ENCODE peak calls at places on chromosomes 6 and 20, in nine cellular contexts. One of them, this sample, is unnamed.
A peak's percentile ranks its signal among the peaks of the same experiment; 100 is the strongest.

GRCh38 chr20:57458400-57459160 is 66.4 kb downstream of the CTCFL start:
- DNase-seq in A549: no peak
- DNase-seq in NB4: peak; percentile 46
- DNase-seq in endothelial cell: no peak
- DNase-seq in astrocyte of the spinal cord: no peak
- DNase-seq in CD8-positive, alpha-beta T cell: no peak
- DNase-seq in PC-3: no peak
- DNase-seq in dorsolateral prefrontal cortex: peak; percentile 52
- DNase-seq in upper lobe of right lung: no peak
- DNase-seq in this sample: no peak

GRCh38 chr6:105545947-105546710 is 143.2 kb upstream of the PREP start:
- DNase-seq in A549: peak; percentile 13
- DNase-seq in NB4: no peak
- DNase-seq in CD8-positive, alpha-beta T cell: no peak
- DNase-seq in endothelial cell: no peak
- DNase-seq in astrocyte of the spinal cord: no peak
- DNase-seq in PC-3: peak; percentile 48
- DNase-seq in upper lobe of right lung: no peak
- DNase-seq in dorsolateral prefrontal cortex: no peak
- DNase-seq in this sample: no peak

GRCh38 chr6:170124836-170125235 is 166.0 kb downstream of the DLL1 start:
- DNase-seq in dorsolateral prefrontal cortex: no peak
- DNase-seq in astrocyte of the spinal cord: no peak
- DNase-seq in endothelial cell: no peak
- DNase-seq in NB4: no peak
- DNase-seq in A549: no peak
- DNase-seq in CD8-positive, alpha-beta T cell: no peak
- DNase-seq in PC-3: peak; percentile 53
- DNase-seq in upper lobe of right lung: peak; percentile 74
- DNase-seq in this sample: peak; percentile 37

GRCh38 chr20:31587545-31588389 is 17.3 kb upstream of the ID1 start:
- DNase-seq in A549: no peak
- DNase-seq in NB4: peak; percentile 54
- DNase-seq in astrocyte of the spinal cord: no peak
- DNase-seq in PC-3: no peak
- DNase-seq in CD8-positive, alpha-beta T cell: no peak
- DNase-seq in endothelial cell: no peak
- DNase-seq in upper lobe of right lung: peak; percentile 74
- DNase-seq in dorsolateral prefrontal cortex: no peak
- DNase-seq in this sample: no peak

GRCh38 chr20:51400051-51400926 is 142.2 kb downstream of the NFATC2 start:
- DNase-seq in upper lobe of right lung: peak; percentile 56
- DNase-seq in CD8-positive, alpha-beta T cell: peak; percentile 29
- DNase-seq in A549: no peak
- DNase-seq in endothelial cell: no peak
- DNase-seq in NB4: no peak
- DNase-seq in dorsolateral prefrontal cortex: no peak
- DNase-seq in astrocyte of the spinal cord: no peak
- DNase-seq in PC-3: no peak
- DNase-seq in this sample: no peak

GRCh38 chr6:34235605-34236422 is 859 bp upstream of the HMGA1 start:
- DNase-seq in dorsolateral prefrontal cortex: peak; percentile 24
- DNase-seq in NB4: peak; percentile 40
- DNase-seq in CD8-positive, alpha-beta T cell: peak; percentile 43
- DNase-seq in A549: peak; percentile 58
- DNase-seq in PC-3: peak; percentile 95
- DNase-seq in endothelial cell: no peak
- DNase-seq in upper lobe of right lung: peak; percentile 85
- DNase-seq in astrocyte of the spinal cord: peak; percentile 79
- DNase-seq in this sample: peak; percentile 80

GRCh38 chr20:63602321-63602720 is 24.6 kb downstream of the GMEB2 start:
- DNase-seq in A549: no peak
- DNase-seq in PC-3: no peak
- DNase-seq in astrocyte of the spinal cord: no peak
- DNase-seq in NB4: no peak
- DNase-seq in endothelial cell: no peak
- DNase-seq in CD8-positive, alpha-beta T cell: no peak
- DNase-seq in upper lobe of right lung: no peak
- DNase-seq in dorsolateral prefrontal cortex: no peak
- DNase-seq in this sample: no peak

GRCh38 chr6:43273707-43274106 is 24.4 kb upstream of the SLC22A7 start:
- DNase-seq in endothelial cell: no peak
- DNase-seq in dorsolateral prefrontal cortex: no peak
- DNase-seq in upper lobe of right lung: no peak
- DNase-seq in astrocyte of the spinal cord: no peak
- DNase-seq in PC-3: no peak
- DNase-seq in NB4: no peak
- DNase-seq in A549: no peak
- DNase-seq in CD8-positive, alpha-beta T cell: no peak
- DNase-seq in this sample: no peak

GRCh38 chr6:128352331-128352730 is 168.1 kb downstream of the PTPRK start:
- DNase-seq in PC-3: no peak
- DNase-seq in A549: no peak
- DNase-seq in upper lobe of right lung: no peak
- DNase-seq in astrocyte of the spinal cord: no peak
- DNase-seq in NB4: no peak
- DNase-seq in dorsolateral prefrontal cortex: no peak
- DNase-seq in endothelial cell: no peak
- DNase-seq in CD8-positive, alpha-beta T cell: no peak
- DNase-seq in this sample: no peak

GRCh38 chr6:112357801-112358200 is 10.7 kb downstream of the RFPL4B start:
- DNase-seq in upper lobe of right lung: no peak
- DNase-seq in NB4: no peak
- DNase-seq in CD8-positive, alpha-beta T cell: no peak
- DNase-seq in A549: no peak
- DNase-seq in dorsolateral prefrontal cortex: no peak
- DNase-seq in astrocyte of the spinal cord: no peak
- DNase-seq in PC-3: peak; percentile 46
- DNase-seq in endothelial cell: no peak
- DNase-seq in this sample: no peak

GRCh38 chr20:24996449-24997195 is 4.1 kb upstream of the APMAP start:
- DNase-seq in CD8-positive, alpha-beta T cell: no peak
- DNase-seq in endothelial cell: no peak
- DNase-seq in astrocyte of the spinal cord: no peak
- DNase-seq in upper lobe of right lung: no peak
- DNase-seq in A549: no peak
- DNase-seq in dorsolateral prefrontal cortex: peak; percentile 10
- DNase-seq in PC-3: no peak
- DNase-seq in NB4: no peak
- DNase-seq in this sample: no peak

GRCh38 chr20:51428451-51429143 is 113.9 kb downstream of the NFATC2 start:
- DNase-seq in PC-3: no peak
- DNase-seq in upper lobe of right lung: peak; percentile 74
- DNase-seq in dorsolateral prefrontal cortex: no peak
- DNase-seq in A549: no peak
- DNase-seq in endothelial cell: peak; percentile 20
- DNase-seq in astrocyte of the spinal cord: peak; percentile 28
- DNase-seq in NB4: no peak
- DNase-seq in CD8-positive, alpha-beta T cell: no peak
- DNase-seq in this sample: peak; percentile 72

GRCh38 chr20:2402271-2402980 is 21.7 kb downstream of the TGM6 start:
- DNase-seq in astrocyte of the spinal cord: peak; percentile 43
- DNase-seq in endothelial cell: no peak
- DNase-seq in PC-3: peak; percentile 66
- DNase-seq in upper lobe of right lung: no peak
- DNase-seq in dorsolateral prefrontal cortex: no peak
- DNase-seq in CD8-positive, alpha-beta T cell: no peak
- DNase-seq in A549: peak; percentile 58
- DNase-seq in NB4: peak; percentile 39
- DNase-seq in this sample: no peak

GRCh38 chr6:11772109-11772830 is 6.3 kb downstream of the ADTRP start:
- DNase-seq in dorsolateral prefrontal cortex: no peak
- DNase-seq in PC-3: peak; percentile 95
- DNase-seq in NB4: peak; percentile 75
- DNase-seq in CD8-positive, alpha-beta T cell: no peak
- DNase-seq in endothelial cell: no peak
- DNase-seq in A549: peak; percentile 64
- DNase-seq in upper lobe of right lung: no peak
- DNase-seq in astrocyte of the spinal cord: peak; percentile 97
- DNase-seq in this sample: no peak
- TF ChIP-seq CTCF in dorsolateral prefrontal cortex: no peak
- TF ChIP-seq CTCF in PC-3: no peak
- TF ChIP-seq CTCF in NB4: no peak
- TF ChIP-seq CTCF in CD8-positive, alpha-beta T cell: no peak
- TF ChIP-seq CTCF in endothelial cell: no peak
- TF ChIP-seq CTCF in A549: no peak
- TF ChIP-seq CTCF in upper lobe of right lung: no peak
- TF ChIP-seq CTCF in astrocyte of the spinal cord: no peak
- TF ChIP-seq CTCF in this sample: no peak

GRCh38 chr20:40702504-40702903 is 13.5 kb upstream of the MAFB start:
- DNase-seq in A549: no peak
- DNase-seq in dorsolateral prefrontal cortex: no peak
- DNase-seq in endothelial cell: no peak
- DNase-seq in NB4: no peak
- DNase-seq in PC-3: peak; percentile 24
- DNase-seq in upper lobe of right lung: no peak
- DNase-seq in astrocyte of the spinal cord: no peak
- DNase-seq in CD8-positive, alpha-beta T cell: no peak
- DNase-seq in this sample: no peak
- TF ChIP-seq CTCF in A549: no peak
- TF ChIP-seq CTCF in dorsolateral prefrontal cortex: no peak
- TF ChIP-seq CTCF in endothelial cell: no peak
- TF ChIP-seq CTCF in NB4: peak; percentile 60
- TF ChIP-seq CTCF in PC-3: peak; percentile 61
- TF ChIP-seq CTCF in upper lobe of right lung: no peak
- TF ChIP-seq CTCF in astrocyte of the spinal cord: peak; percentile 19
- TF ChIP-seq CTCF in CD8-positive, alpha-beta T cell: no peak
- TF ChIP-seq CTCF in this sample: no peak

GRCh38 chr20:8033447-8033846 is 13.9 kb upstream of the TMX4 start:
- DNase-seq in endothelial cell: no peak
- DNase-seq in PC-3: no peak
- DNase-seq in A549: no peak
- DNase-seq in astrocyte of the spinal cord: no peak
- DNase-seq in NB4: no peak
- DNase-seq in CD8-positive, alpha-beta T cell: no peak
- DNase-seq in dorsolateral prefrontal cortex: no peak
- DNase-seq in upper lobe of right lung: peak; percentile 73
- DNase-seq in this sample: no peak

GRCh38 chr20:8043687-8044278 is 24.2 kb upstream of the TMX4 start:
- DNase-seq in astrocyte of the spinal cord: peak; percentile 55
- DNase-seq in A549: peak; percentile 71
- DNase-seq in CD8-positive, alpha-beta T cell: no peak
- DNase-seq in NB4: peak; percentile 67
- DNase-seq in endothelial cell: peak; percentile 43
- DNase-seq in dorsolateral prefrontal cortex: no peak
- DNase-seq in PC-3: peak; percentile 88
- DNase-seq in upper lobe of right lung: no peak
- DNase-seq in this sample: no peak

GRCh38 chr20:8036771-8037170 is 17.2 kb upstream of the TMX4 start:
- DNase-seq in A549: no peak
- DNase-seq in endothelial cell: no peak
- DNase-seq in upper lobe of right lung: no peak
- DNase-seq in astrocyte of the spinal cord: no peak
- DNase-seq in dorsolateral prefrontal cortex: no peak
- DNase-seq in PC-3: no peak
- DNase-seq in NB4: no peak
- DNase-seq in CD8-positive, alpha-beta T cell: no peak
- DNase-seq in this sample: no peak

DNA sequence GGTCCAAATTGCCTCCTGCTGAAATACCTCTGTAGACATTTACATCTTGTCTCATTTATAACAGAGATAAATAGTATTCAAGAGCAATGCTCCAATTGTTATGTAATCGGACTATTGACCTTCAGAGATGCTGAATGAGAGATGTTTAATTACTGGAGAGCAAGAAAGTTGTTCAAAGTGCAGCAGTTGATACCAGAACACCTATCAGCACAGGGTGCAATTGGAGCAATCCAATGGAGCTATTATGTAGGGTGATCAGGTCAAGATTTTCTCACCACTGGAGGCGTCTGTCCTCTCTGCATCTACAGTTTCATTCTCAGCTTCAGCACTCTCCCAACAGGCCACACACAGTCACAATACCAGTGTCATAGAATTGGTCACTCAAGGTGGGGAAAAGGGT is 19.5 kb upstream of the TMX4 start:
- DNase-seq in dorsolateral prefrontal cortex: no peak
- DNase-seq in astrocyte of the spinal cord: no peak
- DNase-seq in upper lobe of right lung: no peak
- DNase-seq in endothelial cell: no peak
- DNase-seq in CD8-positive, alpha-beta T cell: no peak
- DNase-seq in A549: no peak
- DNase-seq in NB4: no peak
- DNase-seq in PC-3: no peak
- DNase-seq in this sample: no peak
- TF ChIP-seq CTCF in dorsolateral prefrontal cortex: no peak
- TF ChIP-seq CTCF in astrocyte of the spinal cord: no peak
- TF ChIP-seq CTCF in upper lobe of right lung: no peak
- TF ChIP-seq CTCF in endothelial cell: no peak
- TF ChIP-seq CTCF in CD8-positive, alpha-beta T cell: no peak
- TF ChIP-seq CTCF in A549: no peak
- TF ChIP-seq CTCF in NB4: no peak
- TF ChIP-seq CTCF in PC-3: peak; percentile 31
- TF ChIP-seq CTCF in this sample: no peak

GRCh38 chr20:12061471-12061870 is 143.8 kb downstream of the BTBD3 start:
- DNase-seq in dorsolateral prefrontal cortex: no peak
- DNase-seq in PC-3: no peak
- DNase-seq in upper lobe of right lung: no peak
- DNase-seq in endothelial cell: no peak
- DNase-seq in A549: no peak
- DNase-seq in CD8-positive, alpha-beta T cell: no peak
- DNase-seq in NB4: no peak
- DNase-seq in astrocyte of the spinal cord: no peak
- DNase-seq in this sample: no peak

GRCh38 chr20:12054556-12054955 is 136.9 kb downstream of the BTBD3 start:
- DNase-seq in PC-3: no peak
- DNase-seq in A549: no peak
- DNase-seq in endothelial cell: no peak
- DNase-seq in NB4: no peak
- DNase-seq in dorsolateral prefrontal cortex: no peak
- DNase-seq in upper lobe of right lung: no peak
- DNase-seq in CD8-positive, alpha-beta T cell: no peak
- DNase-seq in astrocyte of the spinal cord: no peak
- DNase-seq in this sample: no peak

GRCh38 chr20:12058201-12058600 is 140.5 kb downstream of the BTBD3 start:
- DNase-seq in NB4: peak; percentile 54
- DNase-seq in dorsolateral prefrontal cortex: no peak
- DNase-seq in PC-3: no peak
- DNase-seq in endothelial cell: no peak
- DNase-seq in astrocyte of the spinal cord: peak; percentile 53
- DNase-seq in CD8-positive, alpha-beta T cell: no peak
- DNase-seq in upper lobe of right lung: no peak
- DNase-seq in A549: no peak
- DNase-seq in this sample: no peak

GRCh38 chr20:12056836-12057235 is 139.1 kb downstream of the BTBD3 start:
- DNase-seq in astrocyte of the spinal cord: no peak
- DNase-seq in NB4: peak; percentile 25
- DNase-seq in endothelial cell: no peak
- DNase-seq in A549: no peak
- DNase-seq in upper lobe of right lung: no peak
- DNase-seq in CD8-positive, alpha-beta T cell: no peak
- DNase-seq in dorsolateral prefrontal cortex: no peak
- DNase-seq in PC-3: no peak
- DNase-seq in this sample: no peak

DNA sequence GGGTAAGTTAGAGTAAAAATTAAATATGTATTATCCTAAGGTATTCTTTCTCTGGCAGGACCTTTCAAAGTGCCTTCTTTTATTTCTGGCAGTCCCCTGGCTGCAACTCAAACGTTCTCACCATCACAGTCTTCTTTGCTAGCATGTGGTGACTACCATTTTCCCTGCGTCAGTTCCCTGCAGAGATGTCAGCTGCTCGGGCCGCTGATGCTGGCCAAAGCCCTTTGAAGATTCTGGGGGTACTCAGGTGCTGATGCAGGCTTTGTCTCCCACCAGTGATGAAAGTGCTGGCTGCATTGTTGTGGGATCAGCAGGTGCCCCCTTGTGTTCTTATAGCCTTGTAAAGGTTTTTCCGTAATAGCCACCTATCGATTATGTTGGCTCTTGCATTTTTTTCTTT is 140.1 kb downstream of the BTBD3 start:
- DNase-seq in dorsolateral prefrontal cortex: no peak
- DNase-seq in PC-3: no peak
- DNase-seq in CD8-positive, alpha-beta T cell: no peak
- DNase-seq in NB4: no peak
- DNase-seq in upper lobe of right lung: no peak
- DNase-seq in endothelial cell: no peak
- DNase-seq in astrocyte of the spinal cord: no peak
- DNase-seq in A549: no peak
- DNase-seq in this sample: no peak
- TF ChIP-seq CTCF in dorsolateral prefrontal cortex: no peak
- TF ChIP-seq CTCF in PC-3: no peak
- TF ChIP-seq CTCF in CD8-positive, alpha-beta T cell: no peak
- TF ChIP-seq CTCF in NB4: no peak
- TF ChIP-seq CTCF in upper lobe of right lung: no peak
- TF ChIP-seq CTCF in endothelial cell: no peak
- TF ChIP-seq CTCF in astrocyte of the spinal cord: no peak
- TF ChIP-seq CTCF in A549: no peak
- TF ChIP-seq CTCF in this sample: no peak